ENCODE peak calls at places on chromosomes 5 and 9, in four cellular contexts. L, C, P and H are unnamed samples.
A peak's percentile ranks its signal among the peaks of the same experiment; 100 is the strongest.

GRCh38 chr5:32933692-32934091 is 222.6 kb downstream of the NPR3 start:
- DNase-seq in P (no peak), C (no peak), L (no peak), H (peak; percentile 13)

GRCh38 chr5:90560771-90561170 is 2.2 kb downstream of the ADGRV1 start:
- DNase-seq in P (no peak), C (no peak), L (no peak), H (peak; percentile 68)

GRCh38 chr5:111968459-111968858 is 211.5 kb upstream of the NREP start:
- DNase-seq in P (no peak), L (no peak), C (peak; percentile 82), H (no peak)

GRCh38 chr5:145718956-145719355 is 116.2 kb downstream of the PRELID2 start:
- DNase-seq in L (peak; percentile 66), C (peak; percentile 57), P (peak; percentile 52), H (peak; percentile 44)

GRCh38 chr5:43315262-43315661 is 2.0 kb upstream of the HMGCS1 start:
- DNase-seq in L (no peak), P (no peak), C (peak; percentile 71), H (peak; percentile 98)

GRCh38 chr5:67201897-67202549 is 5.4 kb upstream of the CD180 start:
- DNase-seq in C (no peak), P (no peak), L (no peak), H (no peak)

GRCh38 chr5:141934099-141934844 is 10.6 kb downstream of the DELE1 start:
- DNase-seq in C (no peak), P (no peak), L (no peak), H (no peak)

GRCh38 chr9:135075234-135076142 is 12.0 kb upstream of the OLFM1 start:
- DNase-seq in C (peak; percentile 80), P (peak; percentile 80), L (peak; percentile 75), H (no peak)

GRCh38 chr5:96933764-96934163 is 2.1 kb upstream of the LNPEP start:
- DNase-seq in C (peak; percentile 16), L (no peak), P (no peak), H (no peak)

GRCh38 chr5:79227484-79227995 is 8.4 kb upstream of the JMY start:
- DNase-seq in L (no peak), C (no peak), P (no peak), H (no peak)

GRCh38 chr5:74127377-74128338 is 501.7 kb downstream of the ARHGEF28 start:
- DNase-seq in C (peak; percentile 34), L (peak; percentile 34), P (peak; percentile 20), H (peak; percentile 55)

GRCh38 chr9:127496974-127497373 is 45.7 kb downstream of the LRSAM1 start:
- DNase-seq in L (no peak), P (no peak), C (no peak), H (no peak)

GRCh38 chr9:93294011-93294410 is 110.1 kb downstream of the WNK2 start:
- DNase-seq in P (no peak), L (no peak), C (no peak), H (no peak)

GRCh38 chr5:149583394-149583793 is 2.1 kb downstream of the ARHGEF37 start:
- DNase-seq in L (no peak), P (no peak), C (peak; percentile 35), H (peak; percentile 29)

GRCh38 chr5:163024936-163025335 is 412.5 kb upstream of the CCNG1 start:
- DNase-seq in P (no peak), C (no peak), L (no peak), H (no peak)

GRCh38 chr9:4277531-4277991 is 22.3 kb downstream of the GLIS3 start:
- DNase-seq in L (peak; percentile 18), P (no peak), C (no peak), H (no peak)

GRCh38 chr5:73354406-73354805 is 94.2 kb downstream of the FOXD1 start:
- DNase-seq in L (no peak), P (no peak), C (no peak), H (no peak)

GRCh38 chr9:90189306-90189705 is 453.3 kb downstream of the DIRAS2 start:
- DNase-seq in L (no peak), P (no peak), C (no peak), H (no peak)

GRCh38 chr5:6633469-6634326 is 458 bp downstream of the SRD5A1 start:
- DNase-seq in L (peak; percentile 51), C (peak; percentile 80), P (peak; percentile 79), H (peak; percentile 50)

GRCh38 chr5:35202319-35203111 is 27.8 kb downstream of the PRLR start:
- DNase-seq in L (peak; percentile 86), P (peak; percentile 74), C (peak; percentile 76), H (peak; percentile 71)

GRCh38 chr9:129185991-129186390 is 7.9 kb upstream of the IER5L start:
- DNase-seq in C (peak; percentile 55), P (no peak), L (no peak), H (peak; percentile 43)

GRCh38 chr9:93290495-93291434 is 106.8 kb downstream of the WNK2 start:
- DNase-seq in L (peak; percentile 41), C (no peak), P (no peak), H (no peak)

GRCh38 chr5:152462021-152462721 is 57.1 kb upstream of the NMUR2 start:
- DNase-seq in P (no peak), L (no peak), C (no peak), H (no peak)

GRCh38 chr5:26833596-26833995 is 204.8 kb downstream of the CDH9 start:
- DNase-seq in C (no peak), L (no peak), P (no peak), H (peak; percentile 29)

DNA sequence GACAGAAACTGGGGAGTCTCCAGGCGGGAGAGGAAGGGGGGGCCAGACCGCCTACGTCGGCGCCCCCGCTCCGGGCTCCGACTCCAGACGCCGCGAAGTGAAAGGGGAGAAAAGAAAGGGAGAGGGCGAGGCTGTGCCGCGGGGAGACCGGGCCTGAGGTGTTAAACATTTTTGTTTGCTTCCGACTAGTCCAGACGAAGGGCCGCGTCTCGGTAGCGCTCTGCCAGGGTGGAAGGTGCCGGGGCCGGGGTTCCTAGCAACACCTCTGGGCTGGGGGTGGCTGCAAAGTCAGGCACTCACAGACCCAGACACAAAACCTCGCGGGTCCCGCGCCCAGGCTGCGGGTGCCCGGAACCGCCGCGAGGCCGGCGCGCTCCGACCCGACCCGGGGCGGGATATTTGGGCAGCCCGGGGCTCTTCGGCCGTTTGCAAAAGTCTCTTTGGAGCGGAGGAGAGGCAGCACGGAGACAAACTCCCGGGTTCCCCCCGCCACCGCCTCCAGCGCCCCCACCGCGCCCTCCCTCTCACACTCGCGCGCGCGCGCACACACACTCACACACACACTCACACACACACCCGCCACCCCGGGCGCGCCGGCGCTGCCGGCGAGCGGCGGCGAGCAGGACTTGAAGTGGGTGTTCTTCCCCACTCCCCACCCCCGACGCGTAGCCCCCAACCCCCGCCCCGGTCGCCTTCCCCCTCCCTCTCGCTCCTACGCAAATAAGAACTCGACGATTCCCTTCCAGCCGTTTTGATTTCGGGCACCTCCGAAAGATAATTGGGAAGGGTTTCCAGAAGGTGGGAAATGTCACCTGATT is 564 bp upstream of the FST start:
- DNase-seq in L (peak; percentile 67), C (peak; percentile 74), P (peak; percentile 82), H (peak; percentile 77)
- TF ChIP-seq EZH2 in L (no peak), C (no peak), P (no peak), H (no peak)

DNA sequence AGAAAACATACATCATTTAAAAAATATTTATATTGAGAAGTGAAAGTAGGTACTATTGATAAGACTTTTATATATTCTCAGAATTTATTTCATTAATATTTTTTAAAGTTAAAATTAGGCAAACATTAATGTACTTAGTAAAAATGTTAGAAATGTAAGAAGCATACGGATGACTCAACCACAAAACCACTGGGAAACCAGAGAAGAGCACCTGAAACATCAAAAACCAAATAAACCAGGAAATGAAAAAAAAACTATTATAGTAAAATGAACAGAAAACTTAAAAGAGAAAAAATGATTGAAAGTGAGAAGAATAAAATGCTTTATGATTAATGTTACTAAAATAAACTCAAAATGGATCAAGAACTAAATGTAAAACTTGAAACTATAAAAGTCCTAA is 233.2 kb upstream of the DAB2 start:
- DNase-seq in L (no peak), C (no peak), P (no peak), H (peak; percentile 51)
- H3K27ac ChIP-seq in L (no peak overlapping the region), C (no peak overlapping the region), P (no peak overlapping the region), H (peak overlapping the region; percentile 15)

GRCh38 chr5:132876020-132876759 is 2.7 kb downstream of the LEAP2 start:
- DNase-seq in C (peak; percentile 78), P (no peak), L (no peak), H (no peak)
- H2AFZ ChIP-seq in C (no peak overlapping the region), P (no peak overlapping the region), L (no peak overlapping the region), H (no peak overlapping the region)

DNA sequence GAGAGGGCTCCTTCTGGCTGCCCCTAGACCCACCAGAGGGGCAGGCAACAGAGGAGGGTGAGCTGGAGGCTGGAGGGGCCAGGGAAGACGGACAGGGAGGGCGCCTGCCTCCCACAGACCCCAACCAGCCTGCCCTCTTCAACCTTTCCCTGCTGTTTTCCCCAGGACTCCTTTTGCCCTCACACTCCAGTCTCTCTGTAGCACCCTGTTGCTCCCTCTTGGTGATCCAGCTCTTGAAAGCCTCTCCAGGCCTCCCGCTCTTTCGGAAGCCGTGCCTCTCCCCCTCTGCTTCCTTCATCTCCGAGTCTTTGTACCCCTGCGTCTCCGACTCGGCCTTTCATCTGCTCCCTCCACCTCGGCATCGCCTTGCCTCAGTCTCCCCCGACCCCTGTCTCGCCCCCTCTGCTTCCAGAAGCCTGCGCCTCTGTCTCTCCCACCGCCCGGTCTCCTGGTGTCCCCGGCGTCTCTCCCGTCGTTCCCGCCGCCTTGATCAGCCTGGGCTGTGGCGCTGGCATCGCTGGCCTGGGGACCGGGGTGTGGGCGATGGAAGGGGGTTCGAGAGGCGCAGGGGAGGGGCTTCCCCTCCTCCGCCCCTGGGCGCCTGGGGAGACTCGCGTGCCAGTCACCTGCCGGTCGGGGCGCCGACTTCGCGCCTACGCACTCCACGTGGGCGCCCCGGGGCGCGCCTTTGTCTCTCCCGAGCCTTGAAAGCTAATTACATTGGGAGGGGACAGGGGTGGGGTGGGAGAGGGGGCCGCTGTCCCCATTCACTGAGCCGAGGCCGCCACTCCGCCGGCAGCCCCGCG is 5.3 kb upstream of the PRDM12 start:
- DNase-seq in C (no peak), P (peak; percentile 21), L (peak; percentile 53), H (no peak)
- TF ChIP-seq EZH2 in C (no peak), P (peak; percentile 83), L (peak; percentile 96), H (no peak)